ENCODE peak calls at places on chromosomes 11 and 22, in six cellular contexts. F is transverse colon, Q is HCT116, X is SK-N-SH, S is spleen, K is endothelial cell of umbilical vein. R is an unnamed sample.

GRCh38 chr11:99260696-99261095 is 239.9 kb downstream of the CNTN5 start:
- DNase-seq in F (no peak), Q (no peak), X (no peak), S (no peak), K (no peak), R (no peak)

GRCh38 chr22:41844513-41844912 is 11.6 kb downstream of the SREBF2 start:
- DNase-seq in F (no peak), Q (no peak), X (no peak), S (no peak), K (no peak), R (no peak)

GRCh38 chr11:44110231-44110679 is 14.8 kb downstream of the EXT2 start:
- DNase-seq in F (peak; percentile 53), Q (no peak), X (peak; percentile 65), S (no peak), K (peak; percentile 74), R (peak; percentile 26)

GRCh38 chr11:1992111-1992510 is 5.5 kb downstream of the H19 start:
- DNase-seq in F (no peak), Q (no peak), X (no peak), S (peak; percentile 37), K (no peak), R (no peak)

GRCh38 chr11:107999759-108000455 is 8.8 kb upstream of the CUL5 start:
- DNase-seq in F (no peak), Q (peak; percentile 74), X (peak; percentile 56), S (no peak), K (peak; percentile 61), R (no peak)

GRCh38 chr11:2099523-2100316 is 39.5 kb downstream of the IGF2 start:
- DNase-seq in F (peak; percentile 65), Q (no peak), X (peak; percentile 85), S (peak; percentile 61), K (peak; percentile 36), R (peak; percentile 50)

GRCh38 chr11:64649304-64649703 is 58.3 kb downstream of the SLC22A12 start:
- DNase-seq in F (no peak), Q (peak; percentile 24), X (peak; percentile 71), S (no peak), K (no peak), R (no peak)

GRCh38 chr11:61728066-61728939 is 24.1 kb upstream of the MYRF start:
- DNase-seq in F (no peak), Q (no peak), X (no peak), S (no peak), K (no peak), R (no peak)

GRCh38 chr11:131483877-131484276 is 113.5 kb downstream of the NTM start:
- DNase-seq in F (no peak), Q (no peak), X (no peak), S (no peak), K (no peak), R (no peak)

GRCh38 chr11:36056160-36056751 is 112.4 kb downstream of the LDLRAD3 start:
- DNase-seq in F (no peak), Q (no peak), X (peak; percentile 55), S (no peak), K (peak; percentile 58), R (no peak)

GRCh38 chr22:36327922-36328551 is 59.7 kb downstream of the MYH9 start:
- DNase-seq in F (no peak), Q (no peak), X (no peak), S (no peak), K (peak; percentile 54), R (no peak)

GRCh38 chr11:1694064-1694845 is 2.7 kb upstream of the KRTAP5-6 start:
- DNase-seq in F (peak; percentile 91), Q (peak; percentile 57), X (peak; percentile 95), S (peak; percentile 98), K (peak; percentile 56), R (peak; percentile 65)

GRCh38 chr11:47257518-47258316 is at the start of gene NR1H3:
- DNase-seq in F (peak; percentile 82), Q (no peak), X (peak; percentile 79), S (peak; percentile 85), K (peak; percentile 49), R (peak; percentile 71)

GRCh38 chr11:107583629-107584195 is 7.2 kb upstream of the ELMOD1 start:
- DNase-seq in F (no peak), Q (no peak), X (no peak), S (no peak), K (no peak), R (no peak)

GRCh38 chr11:69372589-69373250 is 78.8 kb downstream of the MYEOV start:
- DNase-seq in F (peak; percentile 5), Q (no peak), X (no peak), S (peak; percentile 47), K (no peak), R (no peak)

GRCh38 chr22:32745251-32745995 is 56.1 kb upstream of the TIMP3 start:
- DNase-seq in F (peak; percentile 20), Q (peak; percentile 70), X (peak; percentile 78), S (no peak), K (no peak), R (no peak)

GRCh38 chr11:75722669-75723042 is 5.0 kb downstream of the MOGAT2 start:
- DNase-seq in F (no peak), Q (no peak), X (no peak), S (no peak), K (no peak), R (no peak)

GRCh38 chr11:120748485-120748814 is 236.9 kb downstream of the GRIK4 start:
- DNase-seq in F (no peak), Q (no peak), X (peak; percentile 25), S (no peak), K (no peak), R (no peak)

GRCh38 chr22:17777005-17777716 is 2.9 kb upstream of the BID start:
- DNase-seq in F (peak; percentile 58), Q (no peak), X (no peak), S (peak; percentile 93), K (peak; percentile 14), R (no peak)

GRCh38 chr22:24095816-24096215 is 84.7 kb downstream of the CABIN1 start:
- DNase-seq in F (no peak), Q (no peak), X (no peak), S (peak; percentile 16), K (no peak), R (no peak)

GRCh38 chr11:119372260-119373058 is 9.0 kb downstream of the USP2 start:
- DNase-seq in F (no peak), Q (no peak), X (no peak), S (no peak), K (no peak), R (no peak)

GRCh38 chr22:27800250-27801131 is 1.1 kb downstream of the MN1 start:
- DNase-seq in F (no peak), Q (no peak), X (peak; percentile 70), S (no peak), K (no peak), R (no peak)

GRCh38 chr11:64572143-64572542 is 18.9 kb upstream of the SLC22A12 start:
- DNase-seq in F (no peak), Q (no peak), X (no peak), S (peak; percentile 31), K (no peak), R (no peak)

GRCh38 chr11:83663446-83663845 is 377.3 kb upstream of the CCDC90B start:
- DNase-seq in F (no peak), Q (no peak), X (no peak), S (no peak), K (peak; percentile 9), R (no peak)

GRCh38 chr11:115284766-115285165 is 219.4 kb downstream of the CADM1 start:
- DNase-seq in F (no peak), Q (no peak), X (no peak), S (no peak), K (peak; percentile 60), R (no peak)

GRCh38 chr11:44879432-44879831 is 71.3 kb downstream of the TP53I11 start:
- DNase-seq in F (no peak), Q (no peak), X (no peak), S (no peak), K (no peak), R (no peak)

GRCh38 chr22:47547881-47548630 is 785.6 kb downstream of the TBC1D22A start:
- DNase-seq in F (no peak), Q (no peak), X (no peak), S (no peak), K (no peak), R (peak; percentile 45)
- H3K9me3 ChIP-seq in F (no peaks in the 10 kb centered on the region), Q (no peaks in the 10 kb centered on the region), X (no peaks in the 10 kb centered on the region), S (no peaks in the 10 kb centered on the region), K (peaks cover 11% of the 10 kb centered on the region), R (no peaks in the 10 kb centered on the region)

DNA sequence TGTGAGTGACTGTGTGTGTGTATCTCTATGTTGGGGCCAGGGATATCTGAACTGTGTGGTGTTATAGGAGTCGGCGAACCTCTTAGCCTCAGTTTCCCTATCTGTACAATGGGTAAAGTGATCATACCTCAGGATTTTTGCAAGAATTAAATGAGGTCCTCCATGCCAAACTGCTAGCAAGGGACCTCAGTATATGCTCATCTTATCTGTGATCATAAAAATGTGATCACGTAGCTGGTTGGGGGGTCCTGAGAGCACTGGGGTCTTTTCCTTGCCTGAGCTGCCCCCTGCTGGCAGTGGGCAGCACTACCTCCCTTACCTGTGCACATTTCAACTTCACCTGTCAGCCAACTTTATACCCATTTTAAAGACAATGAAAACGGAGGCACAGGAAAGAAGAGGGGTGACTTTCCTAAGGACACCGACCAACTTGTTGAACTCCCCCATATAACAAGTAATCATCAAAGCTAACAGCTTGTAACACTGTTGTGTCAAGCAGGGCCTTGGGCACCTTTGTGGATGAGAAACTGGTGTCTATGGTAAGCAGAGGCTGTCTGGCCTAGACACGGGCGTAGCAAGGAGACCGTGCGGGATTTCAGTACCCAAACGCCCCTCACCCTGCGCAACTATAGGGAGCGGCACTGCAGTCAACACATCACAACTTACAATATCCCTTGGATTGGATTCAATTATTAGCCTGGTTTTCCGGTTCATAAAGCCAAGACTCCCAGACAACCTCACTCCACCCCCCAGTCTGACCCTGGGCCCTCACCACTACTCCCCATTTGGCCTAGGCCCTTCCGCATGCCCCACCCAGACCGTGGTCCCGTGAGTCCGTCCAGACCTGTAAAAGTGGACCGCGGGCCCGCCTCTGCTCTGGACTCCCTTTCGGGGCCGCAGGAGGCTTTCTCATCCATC is 1.2 kb upstream of the DPP3 start:
- DNase-seq in F (peak; percentile 55), Q (peak; percentile 27), X (peak; percentile 71), S (peak; percentile 82), K (peak; percentile 37), R (peak; percentile 61)
- TF ChIP-seq POLR2AphosphoS5 in F (no peak), Q (no peak), X (no peak), S (no peak), K (no peak), R (peak; percentile 20)

GRCh38 chr11:114109206-114110090 is 49.9 kb downstream of the ZBTB16 start:
- DNase-seq in F (no peak), Q (no peak), X (no peak), S (no peak), K (no peak), R (no peak)

GRCh38 chr11:114108501-114109205 is 49.1 kb downstream of the ZBTB16 start:
- DNase-seq in F (no peak), Q (no peak), X (no peak), S (no peak), K (no peak), R (no peak)

GRCh38 chr11:114111369-114112042 is 52.0 kb downstream of the ZBTB16 start:
- DNase-seq in F (no peak), Q (no peak), X (no peak), S (no peak), K (peak; percentile 75), R (no peak)

GRCh38 chr11:114110948-114111347 is 51.4 kb downstream of the ZBTB16 start:
- DNase-seq in F (no peak), Q (no peak), X (no peak), S (no peak), K (no peak), R (peak; percentile 39)

GRCh38 chr11:114110123-114110522 is 50.6 kb downstream of the ZBTB16 start:
- DNase-seq in F (no peak), Q (no peak), X (no peak), S (no peak), K (no peak), R (no peak)
- H3K4me1 ChIP-seq in F (peaks cover 20% of the 10 kb centered on the region), Q (no peaks in the 10 kb centered on the region), X (no peaks in the 10 kb centered on the region), S (peaks cover 35% of the 10 kb centered on the region), K (peaks cover 20% of the 10 kb centered on the region), R (peaks cover 7% of the 10 kb centered on the region)

GRCh38 chr11:35035894-35036408 is 103.0 kb upstream of the CD44 start:
- DNase-seq in F (no peak), Q (no peak), X (no peak), S (no peak), K (peak; percentile 88), R (no peak)
- H3K9me3 ChIP-seq in F (no peaks in the 10 kb centered on the region), Q (no peaks in the 10 kb centered on the region), X (no peaks in the 10 kb centered on the region), S (no peaks in the 10 kb centered on the region), K (no peaks in the 10 kb centered on the region), R (no peaks in the 10 kb centered on the region)